ENCODE peak calls at places on chromosomes 4 and X, in six cellular contexts. One of them, this sample, is unnamed. For H3K4me1, the result is how much of the 10 kb centered on the place peaks cover.

GRCh38 chr4:47468686-47469365 is 5.3 kb upstream of the COMMD8 start:
- DNase-seq in neural progenitor cell: no peak
- DNase-seq in right cardiac atrium: no peak
- DNase-seq in A673: no peak
- DNase-seq in kidney: no peak
- DNase-seq in Caco-2: no peak
- DNase-seq in this sample: no peak

GRCh38 chrX:129654652-129655546 is at the start of gene APLN:
- DNase-seq in kidney: peak
- DNase-seq in neural progenitor cell: peak
- DNase-seq in Caco-2: no peak
- DNase-seq in right cardiac atrium: peak
- DNase-seq in A673: peak
- DNase-seq in this sample: peak

GRCh38 chrX:46912673-46913491 is 661 bp downstream of the JADE3 start:
- DNase-seq in neural progenitor cell: peak
- DNase-seq in kidney: peak
- DNase-seq in right cardiac atrium: peak
- DNase-seq in Caco-2: peak
- DNase-seq in A673: peak
- DNase-seq in this sample: peak

GRCh38 chr4:56244681-56245080 is 142.6 kb downstream of the AASDH start:
- DNase-seq in kidney: no peak
- DNase-seq in right cardiac atrium: no peak
- DNase-seq in Caco-2: no peak
- DNase-seq in A673: no peak
- DNase-seq in neural progenitor cell: no peak
- DNase-seq in this sample: no peak

GRCh38 chr4:10115657-10116624 is 658 bp downstream of the WDR1 start:
- DNase-seq in right cardiac atrium: peak
- DNase-seq in A673: peak
- DNase-seq in Caco-2: peak
- DNase-seq in kidney: peak
- DNase-seq in neural progenitor cell: peak
- DNase-seq in this sample: no peak

GRCh38 chr4:157172011-157172410 is 48.5 kb upstream of the GRIA2 start:
- DNase-seq in neural progenitor cell: no peak
- DNase-seq in A673: peak
- DNase-seq in kidney: no peak
- DNase-seq in right cardiac atrium: no peak
- DNase-seq in Caco-2: no peak
- DNase-seq in this sample: no peak

GRCh38 chr4:175414602-175415001 is 397.5 kb downstream of the GPM6A start:
- DNase-seq in A673: peak
- DNase-seq in neural progenitor cell: no peak
- DNase-seq in right cardiac atrium: no peak
- DNase-seq in kidney: no peak
- DNase-seq in Caco-2: no peak
- DNase-seq in this sample: no peak

GRCh38 chr4:185916683-185917082 is 104.7 kb upstream of the SORBS2 start:
- DNase-seq in neural progenitor cell: no peak
- DNase-seq in Caco-2: no peak
- DNase-seq in kidney: no peak
- DNase-seq in A673: no peak
- DNase-seq in right cardiac atrium: no peak
- DNase-seq in this sample: no peak

GRCh38 chr4:148004228-148004813 is 272.4 kb downstream of the ARHGAP10 start:
- DNase-seq in right cardiac atrium: peak
- DNase-seq in Caco-2: no peak
- DNase-seq in kidney: no peak
- DNase-seq in neural progenitor cell: no peak
- DNase-seq in A673: no peak
- DNase-seq in this sample: peak

GRCh38 chrX:20681691-20682090 is 415.0 kb upstream of the RPS6KA3 start:
- DNase-seq in neural progenitor cell: no peak
- DNase-seq in kidney: no peak
- DNase-seq in A673: no peak
- DNase-seq in Caco-2: no peak
- DNase-seq in right cardiac atrium: no peak
- DNase-seq in this sample: no peak

GRCh38 chrX:106901341-106901740 is 1.8 kb downstream of the RIPPLY1 start:
- DNase-seq in neural progenitor cell: no peak
- DNase-seq in kidney: no peak
- DNase-seq in A673: no peak
- DNase-seq in right cardiac atrium: no peak
- DNase-seq in Caco-2: no peak
- DNase-seq in this sample: no peak

GRCh38 chr4:139665690-139666529 is at the start of gene MGST2:
- DNase-seq in Caco-2: peak
- DNase-seq in right cardiac atrium: peak
- DNase-seq in kidney: peak
- DNase-seq in neural progenitor cell: peak
- DNase-seq in A673: peak
- DNase-seq in this sample: peak

GRCh38 chr4:234178-234577 is 71.1 kb downstream of the ZNF732 start:
- DNase-seq in neural progenitor cell: no peak
- DNase-seq in kidney: no peak
- DNase-seq in A673: no peak
- DNase-seq in right cardiac atrium: no peak
- DNase-seq in Caco-2: no peak
- DNase-seq in this sample: no peak

GRCh38 chr4:113665036-113665435 is 96.5 kb downstream of the CAMK2D start:
- DNase-seq in kidney: no peak
- DNase-seq in Caco-2: no peak
- DNase-seq in A673: no peak
- DNase-seq in right cardiac atrium: no peak
- DNase-seq in neural progenitor cell: no peak
- DNase-seq in this sample: no peak

GRCh38 chr4:76147454-76148141 is 599 bp downstream of the NUP54 start:
- DNase-seq in right cardiac atrium: peak
- DNase-seq in Caco-2: peak
- DNase-seq in neural progenitor cell: peak
- DNase-seq in A673: peak
- DNase-seq in kidney: no peak
- DNase-seq in this sample: peak

GRCh38 chrX:39967348-39967747 is 130.4 kb downstream of the BCOR start:
- DNase-seq in A673: no peak
- DNase-seq in neural progenitor cell: no peak
- DNase-seq in right cardiac atrium: no peak
- DNase-seq in kidney: no peak
- DNase-seq in Caco-2: no peak
- DNase-seq in this sample: no peak

GRCh38 chr4:8580321-8581093 is at the start of gene GPR78:
- DNase-seq in kidney: peak
- DNase-seq in Caco-2: peak
- DNase-seq in neural progenitor cell: peak
- DNase-seq in A673: peak
- DNase-seq in right cardiac atrium: peak
- DNase-seq in this sample: peak

GRCh38 chr4:119785963-119786362 is 157.4 kb upstream of the PDE5A start:
- DNase-seq in A673: no peak
- DNase-seq in kidney: no peak
- DNase-seq in Caco-2: no peak
- DNase-seq in right cardiac atrium: no peak
- DNase-seq in neural progenitor cell: no peak
- DNase-seq in this sample: no peak

GRCh38 chr4:10106421-10107039 is 10.1 kb downstream of the WDR1 start:
- DNase-seq in kidney: peak
- DNase-seq in Caco-2: no peak
- DNase-seq in neural progenitor cell: no peak
- DNase-seq in A673: peak
- DNase-seq in right cardiac atrium: peak
- DNase-seq in this sample: no peak

DNA sequence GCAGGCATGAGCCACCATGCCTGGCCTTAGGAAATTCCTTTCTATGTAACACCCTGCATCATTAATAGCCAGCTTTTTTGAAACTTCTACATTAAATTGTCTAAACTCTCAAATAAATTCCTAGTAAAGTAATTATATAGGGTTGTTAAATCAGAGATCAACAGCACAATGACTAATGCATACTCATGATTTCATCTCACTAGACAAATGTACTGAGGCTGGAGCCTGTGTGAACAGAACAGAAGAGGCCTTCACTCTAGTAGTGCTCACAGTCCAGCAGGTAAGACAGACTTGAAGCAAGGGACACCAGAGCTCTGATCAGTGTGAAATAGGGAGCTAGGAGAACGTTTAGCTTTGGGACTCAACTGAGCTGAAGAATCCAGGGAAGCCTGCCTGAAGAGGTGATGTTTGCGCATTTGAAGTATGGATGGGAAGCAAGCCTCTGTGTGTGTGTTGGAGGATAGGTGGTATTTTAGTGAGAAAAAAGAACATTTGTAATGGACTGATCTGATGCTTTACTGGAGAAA is 3.9 kb downstream of the ZFP42 start:
- DNase-seq in A673: no peak
- DNase-seq in right cardiac atrium: no peak
- DNase-seq in Caco-2: no peak
- DNase-seq in neural progenitor cell: no peak
- DNase-seq in kidney: no peak
- DNase-seq in this sample: no peak
- H3K4me1 ChIP-seq in A673: under half
- H3K4me1 ChIP-seq in right cardiac atrium: under half
- H3K4me1 ChIP-seq in Caco-2: under half
- H3K4me1 ChIP-seq in neural progenitor cell: under half
- H3K4me1 ChIP-seq in kidney: under half
- H3K4me1 ChIP-seq in this sample: under half

GRCh38 chr4:158826057-158826456 is 57.2 kb downstream of the FNIP2 start:
- DNase-seq in Caco-2: no peak
- DNase-seq in neural progenitor cell: no peak
- DNase-seq in A673: no peak
- DNase-seq in right cardiac atrium: no peak
- DNase-seq in kidney: no peak
- DNase-seq in this sample: no peak

GRCh38 chr4:158826882-158827281 is 58.1 kb downstream of the FNIP2 start:
- DNase-seq in neural progenitor cell: no peak
- DNase-seq in Caco-2: peak
- DNase-seq in kidney: no peak
- DNase-seq in right cardiac atrium: no peak
- DNase-seq in A673: no peak
- DNase-seq in this sample: no peak

GRCh38 chr4:158824425-158825274 is 55.8 kb downstream of the FNIP2 start:
- DNase-seq in neural progenitor cell: no peak
- DNase-seq in A673: no peak
- DNase-seq in kidney: no peak
- DNase-seq in Caco-2: no peak
- DNase-seq in right cardiac atrium: peak
- DNase-seq in this sample: no peak

GRCh38 chr4:158827475-158828085 is 58.8 kb downstream of the FNIP2 start:
- DNase-seq in Caco-2: no peak
- DNase-seq in kidney: no peak
- DNase-seq in neural progenitor cell: no peak
- DNase-seq in right cardiac atrium: peak
- DNase-seq in A673: no peak
- DNase-seq in this sample: no peak

DNA sequence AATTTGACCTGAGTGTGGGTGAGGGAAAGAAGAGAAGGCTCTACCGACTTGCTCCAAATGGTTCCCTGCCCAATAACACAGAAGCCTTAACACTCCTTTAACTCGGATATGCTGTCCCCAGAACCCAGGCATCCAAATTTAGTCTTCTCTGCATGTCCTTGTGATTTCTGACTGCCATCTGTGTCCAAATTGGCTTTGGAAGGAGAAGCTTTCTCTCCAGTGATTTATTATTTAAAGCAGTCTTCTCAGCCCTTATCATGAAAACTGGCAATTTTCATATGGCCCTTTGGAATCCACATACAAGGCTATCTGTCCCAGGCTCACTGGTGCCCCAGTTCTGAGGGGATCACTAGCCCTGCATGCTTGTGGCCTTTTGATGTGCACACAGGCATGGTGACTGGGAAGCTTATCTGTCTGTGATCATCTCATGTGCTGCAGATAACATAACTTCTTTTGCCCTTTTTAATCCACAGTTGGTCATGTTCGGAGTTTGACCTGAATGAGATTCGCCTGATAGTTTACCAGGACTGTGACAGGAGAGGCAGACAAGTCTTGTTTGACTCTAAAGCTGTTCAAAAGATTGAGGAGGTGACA is 56.7 kb downstream of the FNIP2 start:
- DNase-seq in neural progenitor cell: no peak
- DNase-seq in A673: no peak
- DNase-seq in kidney: no peak
- DNase-seq in Caco-2: peak
- DNase-seq in right cardiac atrium: no peak
- DNase-seq in this sample: no peak
- H3K4me3 ChIP-seq in neural progenitor cell: no peak
- H3K4me3 ChIP-seq in A673: no peak
- H3K4me3 ChIP-seq in kidney: no peak
- H3K4me3 ChIP-seq in Caco-2: no peak
- H3K4me3 ChIP-seq in right cardiac atrium: no peak
- H3K4me3 ChIP-seq in this sample: peak

DNA sequence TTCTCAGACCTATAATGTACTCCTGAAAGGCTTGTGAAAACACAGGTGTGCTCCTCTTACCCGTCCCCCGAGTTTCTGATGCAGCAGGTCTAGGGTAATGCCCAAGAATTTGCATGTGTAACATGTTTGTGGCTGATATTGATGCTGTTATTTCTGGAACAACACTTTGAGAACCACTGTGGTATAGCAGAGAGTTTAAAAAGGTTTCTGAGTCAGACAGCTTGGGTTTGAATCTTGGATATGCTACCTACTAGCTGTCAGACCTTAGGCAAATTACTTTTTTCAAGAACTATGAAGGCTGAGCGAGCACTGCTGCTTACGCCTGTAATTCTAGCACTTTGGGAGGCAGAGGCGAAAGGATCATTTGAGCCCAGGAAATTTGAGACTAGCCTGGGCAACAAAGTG is 4.9 kb downstream of the AFF1 start:
- DNase-seq in neural progenitor cell: no peak
- DNase-seq in A673: no peak
- DNase-seq in right cardiac atrium: no peak
- DNase-seq in kidney: no peak
- DNase-seq in Caco-2: no peak
- DNase-seq in this sample: no peak
- H3K4me1 ChIP-seq in neural progenitor cell: under half
- H3K4me1 ChIP-seq in A673: under half
- H3K4me1 ChIP-seq in right cardiac atrium: under half
- H3K4me1 ChIP-seq in kidney: under half
- H3K4me1 ChIP-seq in Caco-2: under half
- H3K4me1 ChIP-seq in this sample: half or more

GRCh38 chr4:153297116-153297515 is 47.4 kb upstream of the MND1 start:
- DNase-seq in right cardiac atrium: no peak
- DNase-seq in neural progenitor cell: no peak
- DNase-seq in Caco-2: no peak
- DNase-seq in kidney: no peak
- DNase-seq in A673: no peak
- DNase-seq in this sample: no peak

GRCh38 chr4:153294631-153295030 is 49.9 kb upstream of the MND1 start:
- DNase-seq in Caco-2: no peak
- DNase-seq in right cardiac atrium: no peak
- DNase-seq in kidney: no peak
- DNase-seq in A673: no peak
- DNase-seq in neural progenitor cell: no peak
- DNase-seq in this sample: no peak

GRCh38 chr4:153293675-153294057 is 50.8 kb upstream of the MND1 start:
- DNase-seq in neural progenitor cell: no peak
- DNase-seq in Caco-2: no peak
- DNase-seq in kidney: no peak
- DNase-seq in right cardiac atrium: no peak
- DNase-seq in A673: no peak
- DNase-seq in this sample: no peak

GRCh38 chr4:153296424-153296823 is 48.1 kb upstream of the MND1 start:
- DNase-seq in A673: peak
- DNase-seq in Caco-2: no peak
- DNase-seq in neural progenitor cell: peak
- DNase-seq in kidney: no peak
- DNase-seq in right cardiac atrium: peak
- DNase-seq in this sample: no peak

GRCh38 chr4:153295131-153295755 is 49.2 kb upstream of the MND1 start:
- DNase-seq in Caco-2: no peak
- DNase-seq in right cardiac atrium: no peak
- DNase-seq in neural progenitor cell: no peak
- DNase-seq in kidney: peak
- DNase-seq in A673: no peak
- DNase-seq in this sample: no peak
- H3K4me3 ChIP-seq in Caco-2: no peak
- H3K4me3 ChIP-seq in right cardiac atrium: no peak
- H3K4me3 ChIP-seq in neural progenitor cell: no peak
- H3K4me3 ChIP-seq in kidney: no peak
- H3K4me3 ChIP-seq in A673: no peak
- H3K4me3 ChIP-seq in this sample: no peak

This sample was measured in left ventricle myocardium inferior.